ENCODE peak calls at places on chromosomes 3 and 15, in seven cellular contexts. One of them, this sample, is unnamed.

GRCh38 chr3:120816728-120817127 is 74.2 kb downstream of the GTF2E1 start:
- DNase-seq in HS-5: no peak
- DNase-seq in astrocyte of the spinal cord: no peak
- DNase-seq in NT2/D1: no peak
- DNase-seq in cardiac fibroblast: peak; percentile 14
- DNase-seq in nephron progenitor cell: no peak
- DNase-seq in left ventricle myocardium superior: no peak
- DNase-seq in this sample: no peak

GRCh38 chr3:31875437-31875836 is 105.6 kb downstream of the OSBPL10 start:
- DNase-seq in HS-5: no peak
- DNase-seq in astrocyte of the spinal cord: no peak
- DNase-seq in NT2/D1: no peak
- DNase-seq in cardiac fibroblast: no peak
- DNase-seq in nephron progenitor cell: no peak
- DNase-seq in left ventricle myocardium superior: no peak
- DNase-seq in this sample: no peak

GRCh38 chr15:31245756-31246155 is 80.9 kb upstream of the KLF13 start:
- DNase-seq in HS-5: no peak
- DNase-seq in astrocyte of the spinal cord: no peak
- DNase-seq in NT2/D1: no peak
- DNase-seq in cardiac fibroblast: peak; percentile 23
- DNase-seq in nephron progenitor cell: no peak
- DNase-seq in left ventricle myocardium superior: no peak
- DNase-seq in this sample: no peak

GRCh38 chr3:14989943-14990753 is 42.8 kb downstream of the NR2C2 start:
- DNase-seq in HS-5: no peak
- DNase-seq in astrocyte of the spinal cord: peak; percentile 61
- DNase-seq in NT2/D1: peak; percentile 66
- DNase-seq in cardiac fibroblast: peak; percentile 51
- DNase-seq in nephron progenitor cell: peak; percentile 6
- DNase-seq in left ventricle myocardium superior: no peak
- DNase-seq in this sample: no peak

GRCh38 chr15:35126236-35126635 is 41.1 kb upstream of the NANOGP8 start:
- DNase-seq in HS-5: no peak
- DNase-seq in astrocyte of the spinal cord: no peak
- DNase-seq in NT2/D1: no peak
- DNase-seq in cardiac fibroblast: no peak
- DNase-seq in nephron progenitor cell: no peak
- DNase-seq in left ventricle myocardium superior: no peak
- DNase-seq in this sample: no peak

GRCh38 chr3:166283856-166284255 is 446.6 kb upstream of the BCHE start:
- DNase-seq in HS-5: peak; percentile 78
- DNase-seq in astrocyte of the spinal cord: peak; percentile 93
- DNase-seq in NT2/D1: no peak
- DNase-seq in cardiac fibroblast: peak; percentile 76
- DNase-seq in nephron progenitor cell: no peak
- DNase-seq in left ventricle myocardium superior: no peak
- DNase-seq in this sample: peak; percentile 80

GRCh38 chr15:59438891-59439290 is 905 bp downstream of the FAM81A start:
- DNase-seq in HS-5: no peak
- DNase-seq in astrocyte of the spinal cord: no peak
- DNase-seq in NT2/D1: no peak
- DNase-seq in cardiac fibroblast: no peak
- DNase-seq in nephron progenitor cell: no peak
- DNase-seq in left ventricle myocardium superior: peak; percentile 38
- DNase-seq in this sample: peak; percentile 16

GRCh38 chr15:63287109-63287508 is 9.7 kb downstream of the APH1B start:
- DNase-seq in HS-5: no peak
- DNase-seq in astrocyte of the spinal cord: no peak
- DNase-seq in NT2/D1: no peak
- DNase-seq in cardiac fibroblast: peak; percentile 55
- DNase-seq in nephron progenitor cell: no peak
- DNase-seq in left ventricle myocardium superior: no peak
- DNase-seq in this sample: no peak

GRCh38 chr3:187994221-187995085 is 159.5 kb upstream of the LPP start:
- DNase-seq in HS-5: peak; percentile 53
- DNase-seq in astrocyte of the spinal cord: peak; percentile 67
- DNase-seq in NT2/D1: no peak
- DNase-seq in cardiac fibroblast: peak; percentile 17
- DNase-seq in nephron progenitor cell: no peak
- DNase-seq in left ventricle myocardium superior: no peak
- DNase-seq in this sample: peak; percentile 96